ENCODE peak calls at places on chromosomes 7 and 10, in five cellular contexts. V, O, N, D and R are unnamed samples.

GRCh38 chr7:45653209-45653907 is 79.2 kb downstream of the ADCY1 start:
- DNase-seq in V (no peak), O (no peak), N (no peak), D (no peak), R (no peak)

GRCh38 chr7:158450476-158451124 is 137.0 kb downstream of the PTPRN2 start:
- DNase-seq in V (no peak), O (no peak), N (no peak), D (no peak), R (no peak)

GRCh38 chr10:33129987-33130386 is 172.0 kb upstream of the ITGB1 start:
- DNase-seq in V (no peak), O (no peak), N (no peak), D (peak), R (peak)

GRCh38 chr10:43054593-43054992 is 22.3 kb upstream of the RET start:
- DNase-seq in V (no peak), O (no peak), N (no peak), D (no peak), R (no peak)

GRCh38 chr10:62045765-62046521 is 144.4 kb downstream of the ARID5B start:
- DNase-seq in V (no peak), O (no peak), N (no peak), D (peak), R (peak)

GRCh38 chr7:1081931-1082401 is 5.9 kb upstream of the GPER1 start:
- DNase-seq in V (no peak), O (no peak), N (no peak), D (no peak), R (peak)

GRCh38 chr10:22611425-22612111 is 102.8 kb downstream of the PIP4K2A start:
- DNase-seq in V (no peak), O (no peak), N (no peak), D (no peak), R (no peak)

GRCh38 chr7:106504620-106505019 is 156.3 kb downstream of the CCDC71L start:
- DNase-seq in V (no peak), O (no peak), N (no peak), D (no peak), R (peak)

GRCh38 chr7:4951903-4952636 is 6.9 kb downstream of the MMD2 start:
- DNase-seq in V (no peak), O (peak), N (peak), D (peak), R (peak)

GRCh38 chr10:124708246-124708779 is 35.9 kb downstream of the FAM53B start:
- DNase-seq in V (no peak), O (no peak), N (no peak), D (no peak), R (peak)

GRCh38 chr10:36451391-36451790 is 674.0 kb upstream of the ANKRD30A start:
- DNase-seq in V (no peak), O (no peak), N (no peak), D (no peak), R (no peak)

GRCh38 chr7:20441886-20442505 is 111.3 kb downstream of the ITGB8 start:
- DNase-seq in V (no peak), O (no peak), N (no peak), D (no peak), R (peak)

GRCh38 chr7:113159746-113160339 is 41.5 kb upstream of the SMIM30 start:
- DNase-seq in V (no peak), O (peak), N (peak), D (peak), R (peak)

GRCh38 chr7:130095812-130096211 is 25.5 kb downstream of the KLHDC10 start:
- DNase-seq in V (no peak), O (no peak), N (no peak), D (no peak), R (peak)

DNA sequence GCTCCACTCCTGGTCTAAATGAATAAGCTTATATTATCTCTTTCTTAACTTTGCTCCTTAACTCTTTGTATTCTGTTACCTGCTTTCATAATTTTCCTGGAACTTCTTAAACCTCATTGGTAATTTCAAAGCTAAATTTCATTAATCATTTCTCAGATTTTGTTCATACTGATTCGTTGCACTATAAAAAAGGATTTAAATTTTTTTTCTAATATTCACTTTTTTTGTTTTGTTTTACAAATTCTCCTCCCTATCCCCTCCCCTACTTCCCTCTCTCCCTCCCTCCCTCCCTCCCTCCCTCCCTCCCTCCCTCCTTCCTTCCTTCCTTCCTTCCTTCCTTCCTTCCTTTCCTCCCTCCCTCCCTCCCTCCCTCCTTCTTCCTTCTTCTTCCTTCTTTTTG is 14.7 kb downstream of the ST7 start:
- DNase-seq in V (no peak), O (no peak), N (no peak), D (no peak), R (no peak)
- TF ChIP-seq CTCF in V (no peak), O (no peak), N (no peak), D (no peak), R (no peak)

DNA sequence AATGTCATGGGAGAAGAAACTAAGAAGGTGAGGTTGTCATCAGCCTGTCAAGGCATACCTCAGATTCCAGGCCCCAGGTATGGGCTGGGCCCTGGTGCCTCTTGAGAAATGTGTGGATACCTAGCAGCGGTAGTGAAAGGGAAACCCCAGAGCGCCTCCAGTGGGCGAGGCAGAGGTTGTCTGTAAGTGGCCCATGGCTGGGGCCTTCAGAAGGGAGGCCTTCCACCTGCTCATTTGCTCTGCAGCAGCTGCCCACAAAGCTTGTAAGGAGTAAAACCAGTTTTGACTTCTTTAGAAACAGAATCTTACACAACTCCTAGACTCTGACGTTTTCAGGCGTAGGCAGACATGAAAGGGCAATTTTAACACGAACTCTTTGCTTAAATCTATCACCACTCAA is 509.9 kb downstream of the PARD3 start:
- DNase-seq in V (no peak), O (peak), N (peak), D (no peak), R (no peak)
- TF ChIP-seq CTCF in V (no peak), O (no peak), N (peak), D (no peak), R (peak)

GRCh38 chr7:30979027-30979426 is 15.3 kb downstream of the GHRHR start:
- DNase-seq in V (no peak), O (no peak), N (no peak), D (no peak), R (no peak)

GRCh38 chr7:30977222-30977621 is 13.5 kb downstream of the GHRHR start:
- DNase-seq in V (no peak), O (no peak), N (no peak), D (no peak), R (no peak)

GRCh38 chr7:30980194-30980593 is 16.4 kb downstream of the GHRHR start:
- DNase-seq in V (no peak), O (no peak), N (no peak), D (no peak), R (no peak)

GRCh38 chr7:30976381-30976780 is 12.6 kb downstream of the GHRHR start:
- DNase-seq in V (no peak), O (no peak), N (no peak), D (no peak), R (no peak)

DNA sequence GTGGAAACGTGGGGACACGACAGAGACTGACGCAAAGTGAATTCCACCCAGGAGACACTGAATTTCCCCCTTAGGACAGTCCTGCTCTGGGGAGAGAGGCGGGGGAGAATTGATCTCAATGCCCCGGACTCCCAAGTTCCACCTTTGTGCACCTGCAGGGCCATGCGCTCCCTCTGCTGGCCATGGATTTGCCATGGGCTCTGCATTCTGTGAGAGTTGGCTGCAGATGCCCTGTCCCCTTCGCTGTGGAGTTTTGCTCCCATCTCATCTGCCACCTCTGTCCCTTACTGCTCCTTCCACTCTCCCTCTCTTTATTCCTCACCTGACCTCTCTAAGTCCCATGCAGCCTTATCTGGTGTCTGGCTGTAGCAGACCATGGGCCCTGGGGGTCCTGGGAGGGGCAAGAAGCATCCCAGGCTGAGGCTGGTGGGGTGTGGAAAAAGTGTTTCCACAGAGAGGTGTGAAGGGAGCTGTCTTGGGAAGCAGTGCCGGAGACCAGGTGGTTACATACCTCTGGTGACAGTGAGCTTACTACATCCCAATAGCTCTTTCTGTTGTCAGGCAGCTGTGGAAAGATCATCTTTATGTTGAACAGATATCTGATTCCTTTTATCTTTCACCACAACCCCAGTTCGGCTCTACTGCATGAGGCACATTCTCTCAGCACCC is 14.3 kb downstream of the GHRHR start:
- DNase-seq in V (no peak), O (peak), N (peak), D (peak), R (peak)
- TF ChIP-seq CTCF in V (no peak), O (peak), N (peak), D (peak), R (peak)

GRCh38 chr7:29748286-29749099 is 57.8 kb upstream of the WIPF3 start:
- DNase-seq in V (no peak), O (peak), N (no peak), D (peak), R (peak)
- TF ChIP-seq CTCF in V (no peak), O (peak), N (peak), D (peak), R (peak)

GRCh38 chr10:113000454-113000853 is 50.4 kb downstream of the TCF7L2 start:
- DNase-seq in V (no peak), O (no peak), N (no peak), D (no peak), R (no peak)

GRCh38 chr10:112996462-112996861 is 46.4 kb downstream of the TCF7L2 start:
- DNase-seq in V (no peak), O (no peak), N (no peak), D (no peak), R (no peak)

GRCh38 chr10:113001599-113002448 is 51.8 kb downstream of the TCF7L2 start:
- DNase-seq in V (no peak), O (no peak), N (no peak), D (no peak), R (no peak)

GRCh38 chr10:113000876-113001598 is 51.0 kb downstream of the TCF7L2 start:
- DNase-seq in V (no peak), O (peak), N (peak), D (no peak), R (no peak)

DNA sequence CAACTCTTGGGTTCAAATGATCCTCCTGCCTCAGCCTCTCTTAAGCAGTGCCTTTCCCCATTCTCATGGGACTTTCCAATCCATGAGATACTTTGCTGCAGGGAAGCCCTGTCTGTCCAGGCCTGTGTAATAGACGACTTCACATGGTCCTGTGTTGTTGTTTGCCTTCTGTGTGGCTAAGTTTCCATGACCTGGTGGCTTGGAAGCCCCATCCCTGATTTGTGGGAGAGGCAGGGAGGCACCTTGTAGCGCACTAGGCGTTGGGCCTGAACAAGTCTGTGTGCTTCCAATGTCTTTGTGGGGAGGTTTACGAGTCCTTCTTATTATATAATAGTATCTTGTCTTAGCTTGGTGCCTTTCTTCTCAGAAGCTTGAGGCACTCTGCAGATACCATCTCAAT is 49.1 kb downstream of the TCF7L2 start:
- DNase-seq in V (no peak), O (no peak), N (no peak), D (no peak), R (no peak)
- TF ChIP-seq CTCF in V (no peak), O (no peak), N (no peak), D (no peak), R (no peak)